ENCODE peak calls at places on chromosome 21, in seven cellular contexts. Z is mammary epithelial cell, P is WERI-Rb-1, O is tibial artery, L is colonic mucosa, I is mesendoderm, F is fibroblast of lung. W is an unnamed sample. For H3K36me3, the result is how much of the 10 kb centered on the place peaks cover.

GRCh38 chr21:42405064-42406059 is 1.7 kb downstream of the UBASH3A start:
- DNase-seq in Z (no peak), P (no peak), O (no peak), L (no peak), I (no peak), F (no peak), W (no peak)

GRCh38 chr21:16420086-16420724 is 690.4 kb downstream of the USP25 start:
- DNase-seq in Z (peak), P (no peak), O (peak), L (no peak), I (no peak), F (peak), W (peak)

GRCh38 chr21:44477131-44477530 is 21.8 kb downstream of the LRRC3 start:
- DNase-seq in Z (no peak), P (no peak), O (peak), L (no peak), I (no peak), F (no peak), W (no peak)

GRCh38 chr21:38766987-38767722 is 38.6 kb upstream of the ETS2 start:
- DNase-seq in Z (peak), P (no peak), O (no peak), L (peak), I (no peak), F (no peak), W (no peak)

GRCh38 chr21:8998946-8999681 is 1522.3 kb upstream of the TPTE start:
- DNase-seq in Z (no peak), P (no peak), O (no peak), L (no peak), I (no peak), F (no peak), W (no peak)

GRCh38 chr21:29025328-29025713 is 853 bp downstream of the USP16 start:
- DNase-seq in Z (peak), P (no peak), O (no peak), L (no peak), I (peak), F (peak), W (no peak)

GRCh38 chr21:42187976-42188653 is 30.8 kb upstream of the ABCG1 start:
- DNase-seq in Z (peak), P (no peak), O (no peak), L (no peak), I (no peak), F (peak), W (peak)

GRCh38 chr21:39093526-39093925 is 89.7 kb downstream of the PSMG1 start:
- DNase-seq in Z (no peak), P (no peak), O (no peak), L (no peak), I (no peak), F (no peak), W (no peak)

GRCh38 chr21:42724226-42724920 is 71.0 kb downstream of the PDE9A start:
- DNase-seq in Z (peak), P (no peak), O (no peak), L (peak), I (no peak), F (peak), W (no peak)

GRCh38 chr21:39958731-39959130 is 91.5 kb downstream of the PCP4 start:
- DNase-seq in Z (no peak), P (no peak), O (no peak), L (no peak), I (no peak), F (no peak), W (no peak)

GRCh38 chr21:16942703-16943102 is 570.1 kb upstream of the CXADR start:
- DNase-seq in Z (peak), P (peak), O (no peak), L (no peak), I (peak), F (peak), W (no peak)

GRCh38 chr21:44583800-44584147 is 3.4 kb upstream of the KRTAP10-5 start:
- DNase-seq in Z (peak), P (no peak), O (no peak), L (no peak), I (no peak), F (no peak), W (no peak)

GRCh38 chr21:32135401-32136363 is 143.2 kb downstream of the MIS18A start:
- DNase-seq in Z (no peak), P (no peak), O (no peak), L (no peak), I (no peak), F (peak), W (no peak)

GRCh38 chr21:15468368-15468767 is 261.4 kb upstream of the USP25 start:
- DNase-seq in Z (no peak), P (no peak), O (no peak), L (no peak), I (no peak), F (no peak), W (no peak)

GRCh38 chr21:15638856-15639549 is 90.8 kb upstream of the USP25 start:
- DNase-seq in Z (peak), P (no peak), O (no peak), L (no peak), I (peak), F (peak), W (no peak)

GRCh38 chr21:44487831-44488230 is 32.5 kb downstream of the LRRC3 start:
- DNase-seq in Z (no peak), P (peak), O (no peak), L (no peak), I (peak), F (no peak), W (no peak)

GRCh38 chr21:14523234-14523633 is 22.9 kb downstream of the SAMSN1 start:
- DNase-seq in Z (no peak), P (no peak), O (no peak), L (no peak), I (no peak), F (no peak), W (no peak)

GRCh38 chr21:32463889-32464300 is 51.4 kb downstream of the EVA1C start:
- DNase-seq in Z (peak), P (no peak), O (no peak), L (no peak), I (no peak), F (peak), W (no peak)

GRCh38 chr21:15768045-15768601 is 38.3 kb downstream of the USP25 start:
- DNase-seq in Z (no peak), P (no peak), O (no peak), L (no peak), I (no peak), F (peak), W (no peak)

GRCh38 chr21:35924714-35925301 is 135.5 kb downstream of the SETD4 start:
- DNase-seq in Z (peak), P (no peak), O (no peak), L (no peak), I (no peak), F (peak), W (peak)

GRCh38 chr21:29718081-29718815 is 221.5 kb downstream of the GRIK1 start:
- DNase-seq in Z (peak), P (no peak), O (no peak), L (no peak), I (no peak), F (peak), W (no peak)

GRCh38 chr21:44556879-44557278 is 1.7 kb downstream of the KRTAP10-3 start:
- DNase-seq in Z (no peak), P (no peak), O (no peak), L (no peak), I (no peak), F (no peak), W (no peak)

GRCh38 chr21:38994014-38994413 is 188.3 kb downstream of the ETS2 start:
- DNase-seq in Z (no peak), P (no peak), O (no peak), L (no peak), I (no peak), F (no peak), W (no peak)

GRCh38 chr21:42781150-42781980 is 98.0 kb downstream of the WDR4 start:
- DNase-seq in Z (peak), P (no peak), O (no peak), L (peak), I (peak), F (no peak), W (no peak)

GRCh38 chr21:15744926-15745325 is 15.1 kb downstream of the USP25 start:
- DNase-seq in Z (no peak), P (no peak), O (no peak), L (no peak), I (no peak), F (no peak), W (no peak)

GRCh38 chr21:38220270-38220737 is 36.5 kb upstream of the KCNJ15 start:
- DNase-seq in Z (no peak), P (no peak), O (no peak), L (no peak), I (peak), F (no peak), W (no peak)

GRCh38 chr21:42223826-42224575 is 5.1 kb downstream of the ABCG1 start:
- DNase-seq in Z (no peak), P (no peak), O (no peak), L (no peak), I (no peak), F (no peak), W (no peak)

GRCh38 chr21:17270234-17270633 is 242.6 kb upstream of the CXADR start:
- DNase-seq in Z (peak), P (no peak), O (no peak), L (no peak), I (peak), F (peak), W (peak)

GRCh38 chr21:14753466-14754258 is 207.5 kb upstream of the SAMSN1 start:
- DNase-seq in Z (no peak), P (no peak), O (no peak), L (no peak), I (no peak), F (no peak), W (no peak)

GRCh38 chr21:44537930-44538911 is 1.8 kb downstream of the KRTAP10-1 start:
- DNase-seq in Z (no peak), P (peak), O (peak), L (peak), I (no peak), F (no peak), W (no peak)

GRCh38 chr21:16072692-16073091 is 342.9 kb downstream of the USP25 start:
- DNase-seq in Z (no peak), P (no peak), O (no peak), L (no peak), I (no peak), F (peak), W (no peak)

GRCh38 chr21:10521091-10521598 is at the start of gene TPTE:
- DNase-seq in Z (no peak), P (no peak), O (no peak), L (no peak), I (no peak), F (no peak), W (no peak)

GRCh38 chr21:29316029-29316742 is 17.5 kb downstream of the BACH1 start:
- DNase-seq in Z (no peak), P (no peak), O (no peak), L (no peak), I (no peak), F (no peak), W (no peak)

GRCh38 chr21:42201615-42202161 is 17.3 kb upstream of the ABCG1 start:
- DNase-seq in Z (peak), P (no peak), O (no peak), L (no peak), I (no peak), F (no peak), W (no peak)

GRCh38 chr21:16070207-16070651 is 340.4 kb downstream of the USP25 start:
- DNase-seq in Z (no peak), P (no peak), O (no peak), L (no peak), I (no peak), F (peak), W (no peak)

DNA sequence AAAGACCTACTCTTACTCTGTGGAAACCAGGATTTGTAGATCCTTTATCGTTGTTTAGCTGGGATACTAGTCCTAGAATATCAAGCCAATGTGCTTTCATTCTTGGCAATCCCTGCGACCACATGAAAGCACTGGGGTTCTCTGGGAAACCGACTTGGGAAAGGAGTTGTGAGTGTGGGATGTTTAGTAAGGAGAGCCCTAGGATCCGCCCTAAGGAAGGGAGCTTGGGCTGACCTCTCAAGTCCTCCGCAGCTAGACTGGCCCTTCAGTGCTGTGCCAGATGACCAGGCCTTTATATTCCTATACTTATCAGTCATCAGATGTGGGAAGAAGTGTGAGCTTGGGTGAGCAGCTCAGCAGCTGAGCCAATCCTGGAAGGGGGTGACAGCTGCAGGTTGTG is 5.2 kb upstream of the KRTAP19-8 start:
- DNase-seq in Z (no peak), P (no peak), O (no peak), L (no peak), I (no peak), F (no peak), W (no peak)
- H3K36me3 ChIP-seq in Z (under half), P (under half), O (under half), L (under half), I (under half), F (under half), W (under half)

GRCh38 chr21:45592208-45592619 is 50.0 kb upstream of the SLC19A1 start:
- DNase-seq in Z (no peak), P (no peak), O (peak), L (no peak), I (no peak), F (no peak), W (no peak)
- H3K36me3 ChIP-seq in Z (under half), P (under half), O (under half), L (under half), I (under half), F (under half), W (under half)

GRCh38 chr21:37153193-37153934 is 80.3 kb downstream of the TTC3 start:
- DNase-seq in Z (no peak), P (no peak), O (no peak), L (peak), I (no peak), F (peak), W (no peak)

GRCh38 chr21:37145635-37146111 is 72.6 kb downstream of the TTC3 start:
- DNase-seq in Z (peak), P (no peak), O (no peak), L (no peak), I (peak), F (peak), W (no peak)

GRCh38 chr21:37146320-37147225 is 73.5 kb downstream of the TTC3 start:
- DNase-seq in Z (no peak), P (no peak), O (no peak), L (no peak), I (no peak), F (peak), W (no peak)

GRCh38 chr21:37153935-37154350 is 80.9 kb downstream of the TTC3 start:
- DNase-seq in Z (no peak), P (peak), O (no peak), L (peak), I (no peak), F (peak), W (peak)

DNA sequence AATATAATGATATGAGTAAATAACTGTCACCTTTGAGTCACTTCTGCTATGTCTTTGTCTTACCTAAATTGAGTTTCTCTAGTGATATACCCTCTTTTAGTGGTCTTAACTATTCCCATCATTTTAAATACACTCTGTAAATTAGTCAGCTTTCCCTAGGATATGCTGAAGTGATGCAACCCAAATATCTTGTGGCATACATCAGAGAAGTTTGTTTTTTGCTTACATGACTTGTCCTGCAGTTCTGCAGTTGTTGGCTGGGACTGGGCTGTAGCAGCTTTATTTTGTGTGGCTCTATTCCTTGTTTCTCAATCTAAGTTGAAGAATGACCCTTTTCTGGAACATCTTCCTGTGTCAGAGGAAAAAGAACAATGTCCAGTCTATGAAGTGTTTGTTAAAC is 76.4 kb downstream of the TTC3 start:
- DNase-seq in Z (peak), P (no peak), O (no peak), L (no peak), I (no peak), F (peak), W (no peak)
- H3K36me3 ChIP-seq in Z (under half), P (half or more), O (half or more), L (under half), I (under half), F (under half), W (under half)

GRCh38 chr21:25997788-25998611 is 172.6 kb downstream of the APP start:
- DNase-seq in Z (peak), P (peak), O (no peak), L (peak), I (peak), F (no peak), W (no peak)

GRCh38 chr21:26003428-26003827 is 167.1 kb downstream of the APP start:
- DNase-seq in Z (no peak), P (no peak), O (no peak), L (no peak), I (no peak), F (no peak), W (no peak)

GRCh38 chr21:26001356-26001755 is 169.2 kb downstream of the APP start:
- DNase-seq in Z (no peak), P (no peak), O (no peak), L (peak), I (no peak), F (no peak), W (no peak)

GRCh38 chr21:25995283-25995682 is 175.3 kb downstream of the APP start:
- DNase-seq in Z (no peak), P (no peak), O (no peak), L (no peak), I (no peak), F (no peak), W (no peak)

DNA sequence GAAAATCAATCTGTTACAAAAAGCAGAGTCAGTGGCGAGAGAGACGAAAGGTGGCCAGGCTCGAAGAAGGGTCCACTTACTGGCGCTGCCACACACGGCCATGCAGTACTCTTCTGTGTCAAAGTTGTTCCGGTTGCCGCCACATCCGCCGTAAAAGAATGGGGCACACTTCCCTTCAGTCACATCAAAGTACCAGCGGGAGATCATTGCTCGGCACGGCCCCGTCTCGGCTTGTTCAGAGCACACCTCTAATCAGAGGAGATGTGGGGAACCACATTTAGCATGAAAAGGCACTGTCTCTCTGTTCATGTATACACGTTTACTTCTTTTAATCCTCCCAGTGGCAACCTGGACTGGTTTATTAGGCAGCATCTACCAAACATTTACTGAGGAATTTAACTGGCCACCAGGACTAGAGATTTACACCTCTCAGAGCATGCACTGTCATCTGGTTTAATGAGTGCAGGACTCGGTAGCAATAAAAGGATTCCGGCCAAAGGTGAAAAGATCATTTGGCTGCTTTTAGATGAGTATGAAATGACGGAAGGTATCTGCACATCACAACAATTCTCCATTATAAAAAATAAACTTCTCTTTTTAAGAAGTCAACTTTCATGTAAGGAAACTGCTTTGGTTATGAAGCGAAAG is 170.5 kb downstream of the APP start:
- DNase-seq in Z (no peak), P (no peak), O (no peak), L (peak), I (no peak), F (no peak), W (no peak)
- H3K36me3 ChIP-seq in Z (under half), P (under half), O (under half), L (under half), I (under half), F (under half), W (under half)

DNA sequence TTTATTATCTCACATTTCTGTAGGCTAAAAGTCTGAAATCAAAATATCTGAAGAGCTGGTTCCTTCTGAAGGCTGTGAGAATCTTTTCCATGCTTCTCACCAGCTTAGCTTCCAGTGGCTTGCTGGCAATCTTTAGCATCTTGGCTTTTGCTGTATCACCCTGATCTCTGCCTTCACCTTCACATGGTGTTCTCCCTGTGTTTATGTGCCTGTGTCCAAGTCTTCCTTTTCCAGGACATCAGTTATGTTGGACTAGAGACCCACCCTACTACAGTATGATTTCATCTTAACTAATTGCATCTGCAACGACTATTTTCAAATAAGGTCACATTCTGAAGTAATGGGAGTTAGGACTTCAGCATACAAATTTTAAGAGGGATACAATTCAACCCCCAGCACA is 772.3 kb upstream of the ADAMTS5 start:
- DNase-seq in Z (no peak), P (no peak), O (no peak), L (no peak), I (no peak), F (no peak), W (no peak)
- H3K36me3 ChIP-seq in Z (under half), P (under half), O (under half), L (under half), I (under half), F (under half), W (under half)

GRCh38 chr21:33769057-33769456 is 126.8 kb downstream of the ITSN1 start:
- DNase-seq in Z (no peak), P (no peak), O (no peak), L (no peak), I (no peak), F (peak), W (no peak)

GRCh38 chr21:33767960-33768359 is 125.7 kb downstream of the ITSN1 start:
- DNase-seq in Z (no peak), P (no peak), O (no peak), L (no peak), I (no peak), F (no peak), W (no peak)

GRCh38 chr21:33770542-33770941 is 128.2 kb downstream of the ITSN1 start:
- DNase-seq in Z (no peak), P (no peak), O (no peak), L (no peak), I (no peak), F (no peak), W (no peak)

GRCh38 chr21:33775100-33775828 is 133.0 kb downstream of the ITSN1 start:
- DNase-seq in Z (no peak), P (no peak), O (no peak), L (no peak), I (no peak), F (no peak), W (no peak)

GRCh38 chr21:33771976-33772375 is 129.7 kb downstream of the ITSN1 start:
- DNase-seq in Z (no peak), P (no peak), O (no peak), L (no peak), I (no peak), F (no peak), W (no peak)
- H3K36me3 ChIP-seq in Z (under half), P (under half), O (half or more), L (under half), I (under half), F (under half), W (under half)

GRCh38 chr21:41149199-41149598 is 18.8 kb upstream of the BACE2 start:
- DNase-seq in Z (no peak), P (no peak), O (no peak), L (no peak), I (no peak), F (no peak), W (no peak)
- H3K36me3 ChIP-seq in Z (under half), P (under half), O (under half), L (under half), I (under half), F (under half), W (under half)

GRCh38 chr21:46252840-46253239 is 24.3 kb upstream of the LSS start:
- DNase-seq in Z (no peak), P (no peak), O (no peak), L (no peak), I (no peak), F (no peak), W (no peak)

GRCh38 chr21:46253610-46254124 is 25.1 kb upstream of the LSS start:
- DNase-seq in Z (no peak), P (no peak), O (no peak), L (no peak), I (peak), F (no peak), W (no peak)

GRCh38 chr21:46247699-46248460 is 19.3 kb upstream of the LSS start:
- DNase-seq in Z (no peak), P (no peak), O (no peak), L (no peak), I (no peak), F (no peak), W (no peak)

GRCh38 chr21:46248827-46249226 is 20.3 kb upstream of the LSS start:
- DNase-seq in Z (no peak), P (no peak), O (no peak), L (no peak), I (no peak), F (no peak), W (no peak)

GRCh38 chr21:46250146-46250725 is 21.7 kb upstream of the LSS start:
- DNase-seq in Z (no peak), P (no peak), O (no peak), L (no peak), I (no peak), F (no peak), W (peak)
- H3K36me3 ChIP-seq in Z (under half), P (half or more), O (half or more), L (under half), I (under half), F (under half), W (half or more)